ENCODE peak calls at places on chromosome 15, in four cellular contexts. L is AG09309, G is kidney epithelial cell, Z is heart left ventricle. X is an unnamed sample.

GRCh38 chr15:77604973-77605372 is 27.7 kb downstream of the LINGO1 start:
- DNase-seq in L (no peak), G (no peak), Z (no peak), X (no peak)

GRCh38 chr15:44038801-44039200 is 156.3 kb downstream of the FRMD5 start:
- DNase-seq in L (no peak), G (peak), Z (no peak), X (no peak)

GRCh38 chr15:57184502-57184901 is 191.8 kb upstream of the CGNL1 start:
- DNase-seq in L (no peak), G (no peak), Z (no peak), X (no peak)

GRCh38 chr15:90388462-90389182 is 580 bp downstream of the IQGAP1 start:
- DNase-seq in L (no peak), G (no peak), Z (peak), X (peak)

GRCh38 chr15:77907824-77908751 is 169.4 kb downstream of the TBC1D2B start:
- DNase-seq in L (no peak), G (peak), Z (no peak), X (no peak)

GRCh38 chr15:60328852-60329443 is 68.8 kb downstream of the ANXA2 start:
- DNase-seq in L (no peak), G (no peak), Z (no peak), X (no peak)

GRCh38 chr15:98896802-98897732 is 110.5 kb downstream of the PGPEP1L start:
- DNase-seq in L (peak), G (peak), Z (peak), X (peak)

GRCh38 chr15:67416891-67417290 is 104.0 kb upstream of the C15orf61 start:
- DNase-seq in L (no peak), G (no peak), Z (no peak), X (no peak)

GRCh38 chr15:89038146-89038545 is 50.1 kb upstream of the ABHD2 start:
- DNase-seq in L (no peak), G (no peak), Z (no peak), X (no peak)

GRCh38 chr15:67013696-67014095 is 51.7 kb upstream of the SMAD3 start:
- DNase-seq in L (peak), G (peak), Z (peak), X (no peak)

GRCh38 chr15:77580991-77581682 is 51.6 kb downstream of the LINGO1 start:
- DNase-seq in L (no peak), G (no peak), Z (peak), X (no peak)

GRCh38 chr15:27704939-27705514 is 394.1 kb downstream of the OCA2 start:
- DNase-seq in L (no peak), G (no peak), Z (no peak), X (no peak)

GRCh38 chr15:72229076-72229946 is 1.7 kb downstream of the PKM start:
- DNase-seq in L (no peak), G (no peak), Z (no peak), X (no peak)

GRCh38 chr15:65096481-65097385 is 18.3 kb downstream of the UBAP1L start:
- DNase-seq in L (no peak), G (no peak), Z (no peak), X (no peak)

GRCh38 chr15:31135523-31135922 is 34.0 kb upstream of the TRPM1 start:
- DNase-seq in L (no peak), G (no peak), Z (no peak), X (no peak)

GRCh38 chr15:83694030-83694429 is 40.1 kb downstream of the ADAMTSL3 start:
- DNase-seq in L (no peak), G (peak), Z (no peak), X (peak)

GRCh38 chr15:34514251-34514760 is 69.1 kb downstream of the GOLGA8B start:
- DNase-seq in L (no peak), G (no peak), Z (peak), X (no peak)

GRCh38 chr15:51470512-51470911 is 129.1 kb downstream of the GLDN start:
- DNase-seq in L (no peak), G (no peak), Z (no peak), X (no peak)

GRCh38 chr15:28099555-28100140 is 533 bp upstream of the OCA2 start:
- DNase-seq in L (no peak), G (no peak), Z (no peak), X (no peak)

GRCh38 chr15:40493089-40493840 is 22.5 kb downstream of the CHST14 start:
- DNase-seq in L (no peak), G (no peak), Z (no peak), X (peak)

DNA sequence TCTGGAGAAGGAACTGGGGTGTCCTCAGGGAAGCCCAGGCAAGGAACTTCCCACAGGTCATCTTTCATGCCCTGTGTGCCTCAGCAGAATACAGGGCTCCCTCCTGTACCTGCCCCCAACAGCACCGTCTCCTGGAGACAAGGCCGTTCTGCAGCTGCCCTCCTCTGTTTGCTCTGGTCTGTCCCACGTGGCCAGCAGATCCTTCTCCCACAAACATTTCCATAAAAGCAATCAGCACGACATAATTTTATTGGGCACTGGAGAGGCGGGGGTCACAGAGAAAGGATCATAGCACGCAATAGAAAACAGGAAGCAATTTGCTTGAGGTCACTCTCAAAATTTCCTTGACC is 29.5 kb downstream of the STARD5 start:
- DNase-seq in L (no peak), G (no peak), Z (no peak), X (no peak)
- TF ChIP-seq CTCF in L (no peak), G (no peak), Z (no peak), X (no peak)

GRCh38 chr15:55764398-55764797 is 21.4 kb upstream of the PRTG start:
- DNase-seq in L (no peak), G (no peak), Z (no peak), X (no peak)

DNA sequence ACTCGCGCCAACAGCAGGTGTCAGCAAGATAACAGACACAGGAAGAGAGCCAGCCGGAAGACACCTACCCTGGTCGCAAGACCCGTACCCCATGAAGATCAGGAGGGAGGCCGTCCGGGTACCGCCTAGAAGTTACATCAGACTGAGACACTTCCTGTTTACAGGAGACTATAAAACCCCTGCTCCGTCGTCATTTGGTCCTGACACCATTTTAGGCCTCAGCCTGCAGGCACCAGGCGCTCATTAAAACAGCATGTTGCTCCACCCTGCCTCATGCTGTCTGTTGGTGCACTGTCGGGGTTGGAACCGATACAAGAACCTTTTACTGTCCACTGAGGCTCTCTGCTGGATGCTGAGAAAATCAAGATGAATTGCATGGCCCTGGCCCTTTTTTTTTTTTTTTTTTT is 15.6 kb upstream of the PRTG start:
- DNase-seq in L (no peak), G (no peak), Z (no peak), X (no peak)
- TF ChIP-seq CTCF in L (no peak), G (no peak), Z (no peak), X (no peak)

GRCh38 chr15:101646652-101647051 is 5.5 kb downstream of the TM2D3 start:
- DNase-seq in L (no peak), G (no peak), Z (peak), X (no peak)

GRCh38 chr15:101637549-101638318 is 14.4 kb downstream of the TM2D3 start:
- DNase-seq in L (no peak), G (no peak), Z (no peak), X (peak)

GRCh38 chr15:101641134-101641764 is 10.9 kb downstream of the TM2D3 start:
- DNase-seq in L (no peak), G (no peak), Z (peak), X (peak)

GRCh38 chr15:101641894-101642293 is 10.3 kb downstream of the TM2D3 start:
- DNase-seq in L (no peak), G (peak), Z (no peak), X (no peak)

DNA sequence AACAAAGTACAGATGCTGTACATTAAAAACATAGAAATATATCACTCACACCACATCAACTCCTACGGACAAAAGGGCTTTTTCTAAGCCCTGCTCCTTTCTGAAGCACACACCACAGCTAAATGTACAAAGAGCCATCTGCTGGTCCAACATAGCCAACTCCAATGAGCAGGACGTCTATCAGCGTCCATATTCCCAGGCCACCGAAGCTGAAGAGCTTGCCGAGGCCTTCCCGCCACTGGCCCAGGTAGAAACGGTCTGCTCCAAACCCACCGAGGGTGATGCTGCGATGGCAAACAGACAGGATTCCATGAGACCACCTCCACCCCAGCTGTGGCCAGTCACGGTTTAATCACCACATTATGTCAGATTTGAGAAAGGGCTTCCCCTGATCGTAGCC is 9.8 kb downstream of the TM2D3 start:
- DNase-seq in L (no peak), G (no peak), Z (no peak), X (no peak)
- TF ChIP-seq CTCF in L (peak), G (peak), Z (no peak), X (no peak)

GRCh38 chr15:69626095-69627066 is 173.8 kb downstream of the RPLP1 start:
- DNase-seq in L (no peak), G (no peak), Z (no peak), X (no peak)

GRCh38 chr15:69623521-69624513 is 171.2 kb downstream of the RPLP1 start:
- DNase-seq in L (no peak), G (no peak), Z (no peak), X (no peak)

GRCh38 chr15:69627548-69628158 is 175.0 kb downstream of the RPLP1 start:
- DNase-seq in L (no peak), G (no peak), Z (no peak), X (no peak)

GRCh38 chr15:69628256-69629093 is 175.9 kb downstream of the RPLP1 start:
- DNase-seq in L (no peak), G (no peak), Z (no peak), X (no peak)

GRCh38 chr15:69624816-69625215 is 172.2 kb downstream of the RPLP1 start:
- DNase-seq in L (no peak), G (no peak), Z (no peak), X (no peak)
- TF ChIP-seq CTCF in L (no peak), G (no peak), Z (no peak), X (no peak)

GRCh38 chr15:85840079-85840801 is 45.5 kb upstream of the KLHL25 start:
- DNase-seq in L (no peak), G (peak), Z (peak), X (peak)

GRCh38 chr15:85837881-85838280 is 43.2 kb upstream of the KLHL25 start:
- DNase-seq in L (no peak), G (no peak), Z (no peak), X (no peak)

GRCh38 chr15:85838655-85839054 is 43.9 kb upstream of the KLHL25 start:
- DNase-seq in L (no peak), G (no peak), Z (no peak), X (no peak)

GRCh38 chr15:85839637-85840036 is 44.9 kb upstream of the KLHL25 start:
- DNase-seq in L (no peak), G (no peak), Z (no peak), X (no peak)

DNA sequence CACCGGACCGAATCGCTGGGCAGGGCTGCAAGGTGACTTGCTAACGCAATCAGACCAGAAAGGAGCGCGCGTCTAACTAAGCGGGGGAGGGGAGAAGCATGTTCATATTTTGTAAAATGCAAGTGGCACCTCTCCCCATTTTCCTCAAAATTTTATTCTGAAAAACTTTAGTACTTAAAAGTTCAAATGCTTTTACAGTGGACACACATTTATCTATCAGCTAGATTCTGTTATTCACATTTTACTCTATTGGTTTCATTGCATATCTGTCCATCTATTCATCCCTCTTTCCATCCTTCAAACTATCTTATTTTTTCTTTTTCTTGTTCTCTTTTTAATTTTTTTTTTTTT is 46.1 kb upstream of the KLHL25 start:
- DNase-seq in L (no peak), G (no peak), Z (no peak), X (no peak)
- TF ChIP-seq CTCF in L (no peak), G (no peak), Z (no peak), X (no peak)

DNA sequence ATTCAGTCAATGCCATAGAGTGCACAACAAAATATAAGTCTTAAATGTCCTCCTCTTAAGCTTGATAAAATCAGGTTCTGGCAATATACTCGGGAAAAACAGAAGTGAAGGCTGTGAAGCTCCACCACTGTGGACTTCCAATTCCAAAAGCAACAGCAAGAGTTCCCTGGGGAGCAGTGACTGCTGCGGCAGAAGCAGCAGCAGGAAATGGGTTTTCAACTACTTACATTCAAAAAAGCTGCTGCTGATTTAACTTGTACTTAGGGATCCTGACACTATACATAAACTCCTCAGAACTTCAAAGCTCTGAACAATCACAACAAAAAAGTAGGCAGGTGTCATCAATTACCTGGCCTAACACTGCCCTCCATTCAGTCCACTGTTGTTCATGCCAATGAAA is 4.7 kb downstream of the CEP152 start:
- DNase-seq in L (no peak), G (no peak), Z (peak), X (no peak)
- TF ChIP-seq CTCF in L (no peak), G (no peak), Z (no peak), X (no peak)

GRCh38 chr15:97881568-97881967 is 78.9 kb upstream of the ARRDC4 start:
- DNase-seq in L (no peak), G (no peak), Z (no peak), X (no peak)

GRCh38 chr15:97874139-97874538 is 86.4 kb upstream of the ARRDC4 start:
- DNase-seq in L (no peak), G (no peak), Z (no peak), X (no peak)

GRCh38 chr15:97875025-97875512 is 85.4 kb upstream of the ARRDC4 start:
- DNase-seq in L (no peak), G (no peak), Z (no peak), X (no peak)

GRCh38 chr15:97870771-97871170 is 89.7 kb upstream of the ARRDC4 start:
- DNase-seq in L (no peak), G (no peak), Z (no peak), X (no peak)

GRCh38 chr15:97875513-97876285 is 84.8 kb upstream of the ARRDC4 start:
- DNase-seq in L (no peak), G (no peak), Z (peak), X (no peak)
- TF ChIP-seq CTCF in L (no peak), G (no peak), Z (no peak), X (no peak)

X was measured in PC-9.